ENCODE peak calls at places on chromosome 12, in six cellular contexts. Y is mesenchymal stem cell, S is colonic mucosa, Q is IMR-90, T is H1, O is neural progenitor cell. G is an unnamed sample.
A peak's percentile ranks its signal among the peaks of the same experiment; 100 is the strongest.

GRCh38 chr12:102023343-102023930 is 38.4 kb downstream of the WASHC3 start:
- DNase-seq in S (no peak), T (no peak), Y (peak; percentile 60), O (no peak), Q (peak; percentile 86), G (no peak)

GRCh38 chr12:132205271-132206092 is 61.2 kb downstream of the NOC4L start:
- DNase-seq in O (peak; percentile 56), T (no peak), Q (no peak), Y (no peak), S (no peak), G (no peak)

GRCh38 chr12:124630791-124631313 is 63.4 kb upstream of the NCOR2 start:
- DNase-seq in S (no peak), Y (no peak), T (no peak), O (no peak), Q (no peak), G (peak; percentile 87)

GRCh38 chr12:105705765-105706164 is 375.3 kb downstream of the C12orf75 start:
- DNase-seq in O (peak; percentile 68), S (peak; percentile 42), Y (peak; percentile 63), Q (peak; percentile 67), T (peak; percentile 78), G (peak; percentile 87)

GRCh38 chr12:99984271-99985128 is at the start of gene ANKS1B:
- DNase-seq in O (peak; percentile 86), S (peak; percentile 45), Y (peak; percentile 67), T (peak; percentile 83), Q (peak; percentile 13), G (peak; percentile 93)

GRCh38 chr12:105744659-105745058 is 394.1 kb downstream of the NUAK1 start:
- DNase-seq in Q (no peak), O (no peak), Y (no peak), S (no peak), T (no peak), G (no peak)

GRCh38 chr12:115895247-115895646 is 382.2 kb downstream of the MED13L start:
- DNase-seq in T (peak; percentile 61), Y (no peak), S (no peak), Q (no peak), O (no peak), G (peak; percentile 82)

GRCh38 chr12:6700646-6701051 is at the start of gene PIANP:
- DNase-seq in S (no peak), O (peak; percentile 74), Q (peak; percentile 21), Y (peak; percentile 40), T (peak; percentile 72), G (peak; percentile 83)

GRCh38 chr12:119479121-119479561 is 114.4 kb upstream of the TMEM233 start:
- DNase-seq in Q (no peak), S (no peak), O (no peak), Y (no peak), T (no peak), G (no peak)

GRCh38 chr12:41932470-41932991 is 212.1 kb downstream of the GXYLT1 start:
- DNase-seq in S (peak; percentile 36), Y (peak; percentile 23), Q (no peak), O (peak; percentile 60), T (peak; percentile 66), G (peak; percentile 89)

GRCh38 chr12:12510141-12510540 is 52.5 kb downstream of the DUSP16 start:
- DNase-seq in O (no peak), S (no peak), Y (peak; percentile 67), Q (peak; percentile 92), T (no peak), G (no peak)

GRCh38 chr12:124000111-124000510 is 27.1 kb downstream of the ZNF664 start:
- DNase-seq in Y (no peak), Q (no peak), T (no peak), O (no peak), S (no peak), G (no peak)

GRCh38 chr12:21774358-21775129 is at the start of gene KCNJ8:
- DNase-seq in S (no peak), T (peak; percentile 75), Q (peak; percentile 50), O (peak; percentile 81), Y (peak; percentile 2), G (peak; percentile 96)

GRCh38 chr12:75909714-75910451 is 121.7 kb downstream of the PHLDA1 start:
- DNase-seq in Q (no peak), Y (no peak), T (no peak), O (no peak), S (no peak), G (no peak)

GRCh38 chr12:121095544-121096198 is 37.0 kb upstream of the P2RX7 start:
- DNase-seq in Q (peak; percentile 35), Y (peak; percentile 72), S (peak; percentile 68), O (peak; percentile 86), T (peak; percentile 91), G (peak; percentile 94)

GRCh38 chr12:131536766-131537165 is 174.1 kb upstream of the SFSWAP start:
- DNase-seq in S (no peak), Q (no peak), O (no peak), T (no peak), Y (no peak), G (no peak)

GRCh38 chr12:12428961-12429657 is 72.2 kb downstream of the BORCS5 start:
- DNase-seq in Q (no peak), S (no peak), O (no peak), T (no peak), Y (no peak), G (no peak)

GRCh38 chr12:91189526-91189925 is 6.9 kb upstream of the DCN start:
- DNase-seq in O (no peak), T (no peak), Y (no peak), Q (peak; percentile 65), S (no peak), G (no peak)

GRCh38 chr12:85029456-85029855 is 6.6 kb downstream of the TSPAN19 start:
- DNase-seq in S (no peak), Q (peak; percentile 26), T (no peak), Y (peak; percentile 43), O (peak; percentile 61), G (no peak)

GRCh38 chr12:61357496-61357895 is 902.7 kb upstream of the USP15 start:
- DNase-seq in T (no peak), S (no peak), Y (no peak), Q (no peak), O (no peak), G (no peak)

GRCh38 chr12:89992668-89993401 is 284.2 kb upstream of the ATP2B1 start:
- DNase-seq in Q (no peak), S (no peak), O (no peak), Y (peak; percentile 7), T (no peak), G (no peak)

GRCh38 chr12:122860052-122860853 is 25.0 kb downstream of the HIP1R start:
- DNase-seq in S (peak; percentile 89), Q (peak; percentile 75), Y (peak; percentile 75), T (peak; percentile 95), O (peak; percentile 84), G (peak; percentile 97)

GRCh38 chr12:55742719-55743130 is at the start of gene GDF11:
- DNase-seq in Y (peak; percentile 88), S (peak; percentile 74), T (peak; percentile 82), O (peak; percentile 95), Q (peak; percentile 74), G (peak; percentile 95)

GRCh38 chr12:51886021-51886710 is 1.7 kb upstream of the ANKRD33 start:
- DNase-seq in Y (peak; percentile 99), S (peak; percentile 59), O (no peak), Q (peak; percentile 99), T (no peak), G (peak; percentile 69)

GRCh38 chr12:39990122-39991101 is 115.5 kb downstream of the SLC2A13 start:
- DNase-seq in S (peak; percentile 68), T (peak; percentile 59), Y (peak; percentile 56), Q (peak; percentile 32), O (peak; percentile 22), G (peak; percentile 80)

GRCh38 chr12:47736216-47736615 is 10.9 kb upstream of the ENDOU start:
- DNase-seq in S (no peak), O (no peak), T (no peak), Y (no peak), Q (no peak), G (no peak)

GRCh38 chr12:125861299-125862281 is 796.4 kb downstream of the AACS start:
- DNase-seq in T (no peak), Q (no peak), Y (no peak), O (no peak), S (peak; percentile 45), G (peak; percentile 65)

DNA sequence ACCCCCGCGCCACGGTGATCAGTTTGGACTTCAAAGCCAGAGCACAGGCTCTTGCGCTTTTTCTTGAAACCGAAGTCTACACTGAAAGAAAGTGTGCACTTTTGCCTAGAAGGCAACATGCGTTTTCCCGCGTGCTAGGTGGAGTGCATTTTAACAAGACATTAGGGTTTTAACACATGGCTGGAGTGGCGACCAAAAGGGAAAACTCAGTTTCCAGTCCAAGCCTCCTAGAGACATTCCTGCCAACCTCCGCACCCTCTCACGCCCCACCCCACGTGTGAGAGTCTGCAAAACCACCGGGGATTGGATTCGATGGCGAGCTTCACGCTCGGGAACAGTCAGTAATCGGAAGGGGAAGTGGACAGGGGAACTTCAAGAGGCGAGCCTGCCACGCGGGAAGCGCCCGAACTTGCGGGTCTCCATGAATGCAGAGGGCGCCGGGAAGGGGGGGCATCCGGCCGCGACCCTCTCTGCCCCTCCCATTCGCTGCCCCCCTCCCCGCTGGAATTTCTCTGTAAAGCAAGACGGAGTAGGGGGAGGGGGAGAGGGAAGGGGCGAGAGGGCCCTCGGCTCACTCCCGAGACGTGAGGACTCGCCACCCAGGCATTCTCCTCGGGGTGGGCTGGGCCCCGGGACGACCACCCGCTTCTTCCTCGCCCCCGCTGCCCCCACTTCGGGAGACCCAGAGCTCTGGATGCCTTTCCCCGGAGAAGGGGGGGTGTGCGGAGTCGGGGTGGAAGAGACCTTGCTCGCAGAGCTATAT is 2.7 kb upstream of the CCND2 start:
- DNase-seq in Q (no peak), S (peak; percentile 78), T (peak; percentile 83), Y (peak; percentile 45), O (peak; percentile 74), G (peak; percentile 92)
- H3K4me3 ChIP-seq in Q (no peak overlapping the region), S (peak overlapping the region; percentile 57), T (peak overlapping the region; percentile 78), Y (peak overlapping the region; percentile 43), O (peak overlapping the region; percentile 82), G (peak overlapping the region; percentile 73)

DNA sequence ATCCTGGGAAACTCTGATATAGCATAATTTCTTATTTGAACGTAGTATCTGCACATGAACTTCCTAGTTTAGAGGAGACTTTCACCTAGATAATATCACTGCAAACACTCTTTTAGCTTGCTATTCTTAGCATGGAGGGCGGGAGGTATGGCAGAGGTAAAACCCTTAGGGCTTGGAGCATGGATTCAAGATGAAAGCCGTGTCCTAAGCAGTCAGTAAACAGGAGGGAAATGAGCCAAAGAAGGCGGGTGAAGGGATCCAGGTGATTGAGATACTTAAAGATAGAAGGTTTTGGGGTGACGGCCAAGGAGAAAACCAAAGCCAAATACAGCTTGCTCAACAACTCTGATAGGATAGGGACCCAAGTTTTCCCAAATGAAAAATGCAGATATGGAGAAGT is 107.1 kb upstream of the BCAT1 start:
- DNase-seq in O (no peak), S (no peak), T (no peak), Q (no peak), Y (no peak), G (no peak)
- H3K9ac ChIP-seq in O (no peak overlapping the region), S (no peak overlapping the region), T (no peak overlapping the region), Q (no peak overlapping the region), Y (no peak overlapping the region), G (no peak overlapping the region)

GRCh38 chr12:44628180-44628579 is 247.9 kb downstream of the NELL2 start:
- DNase-seq in T (no peak), Q (no peak), Y (no peak), O (no peak), S (no peak), G (no peak)

GRCh38 chr12:44627767-44628166 is 248.3 kb downstream of the NELL2 start:
- DNase-seq in Q (no peak), Y (no peak), T (no peak), S (no peak), O (no peak), G (no peak)

GRCh38 chr12:44626883-44627282 is 249.2 kb downstream of the NELL2 start:
- DNase-seq in O (peak; percentile 27), Y (no peak), T (no peak), Q (no peak), S (no peak), G (no peak)
- H3K4me3 ChIP-seq in O (no peak overlapping the region), Y (no peak overlapping the region), T (no peak overlapping the region), Q (no peak overlapping the region), S (no peak overlapping the region), G (no peak overlapping the region)

GRCh38 chr12:104121001-104121400 is 17.0 kb downstream of the NFYB start:
- DNase-seq in Q (peak; percentile 78), Y (peak; percentile 25), T (no peak), O (no peak), S (no peak), G (no peak)
- H3K9ac ChIP-seq in Q (peak overlapping the region; percentile 32), Y (peak overlapping the region; percentile 52), T (no peak overlapping the region), O (no peak overlapping the region), S (no peak overlapping the region), G (no peak overlapping the region)

G was measured in endodermal cell.